ENCODE peak calls at places on chromosomes 5 and 9, in six cellular contexts. S is fibroblast of lung, Q is Caco-2, O is uterus, X is cardiac fibroblast, T is suprapubic skin. R is an unnamed sample.

GRCh38 chr5:80026841-80027240 is 8.3 kb upstream of the THBS4 start:
- DNase-seq in S (no peak), O (no peak), X (no peak), T (no peak), Q (no peak), R (no peak)

GRCh38 chr5:113336975-113337374 is 97.8 kb downstream of the TSSK1B start:
- DNase-seq in O (peak), X (peak), Q (no peak), S (peak), T (no peak), R (peak)

GRCh38 chr5:41722359-41722950 is 147.8 kb downstream of the OXCT1 start:
- DNase-seq in X (peak), O (no peak), Q (no peak), S (peak), T (no peak), R (peak)

GRCh38 chr5:137269886-137270285 is 229.2 kb downstream of the SPOCK1 start:
- DNase-seq in Q (no peak), S (no peak), X (no peak), O (no peak), T (no peak), R (no peak)

GRCh38 chr5:172715421-172715780 is 55.6 kb downstream of the DUSP1 start:
- DNase-seq in O (no peak), Q (no peak), X (no peak), S (no peak), T (no peak), R (no peak)

GRCh38 chr5:14143843-14144585 is 872 bp downstream of the TRIO start:
- DNase-seq in X (peak), T (peak), Q (no peak), O (peak), S (peak), R (no peak)

GRCh38 chr5:98173334-98173733 is 600.1 kb upstream of the RGMB start:
- DNase-seq in O (no peak), T (no peak), Q (no peak), S (peak), X (peak), R (peak)

GRCh38 chr9:20865357-20865756 is 166.1 kb downstream of the HACD4 start:
- DNase-seq in X (no peak), Q (no peak), O (no peak), S (peak), T (no peak), R (no peak)

GRCh38 chr9:26175264-26175663 is 497.0 kb upstream of the TUSC1 start:
- DNase-seq in T (no peak), O (no peak), X (no peak), S (peak), Q (no peak), R (peak)

GRCh38 chr5:103744159-103744558 is 181.6 kb upstream of the NUDT12 start:
- DNase-seq in X (peak), T (no peak), S (peak), O (no peak), Q (no peak), R (no peak)

GRCh38 chr5:168850683-168851082 is 271.5 kb upstream of the PANK3 start:
- DNase-seq in O (no peak), S (no peak), T (no peak), X (no peak), Q (no peak), R (no peak)

DNA sequence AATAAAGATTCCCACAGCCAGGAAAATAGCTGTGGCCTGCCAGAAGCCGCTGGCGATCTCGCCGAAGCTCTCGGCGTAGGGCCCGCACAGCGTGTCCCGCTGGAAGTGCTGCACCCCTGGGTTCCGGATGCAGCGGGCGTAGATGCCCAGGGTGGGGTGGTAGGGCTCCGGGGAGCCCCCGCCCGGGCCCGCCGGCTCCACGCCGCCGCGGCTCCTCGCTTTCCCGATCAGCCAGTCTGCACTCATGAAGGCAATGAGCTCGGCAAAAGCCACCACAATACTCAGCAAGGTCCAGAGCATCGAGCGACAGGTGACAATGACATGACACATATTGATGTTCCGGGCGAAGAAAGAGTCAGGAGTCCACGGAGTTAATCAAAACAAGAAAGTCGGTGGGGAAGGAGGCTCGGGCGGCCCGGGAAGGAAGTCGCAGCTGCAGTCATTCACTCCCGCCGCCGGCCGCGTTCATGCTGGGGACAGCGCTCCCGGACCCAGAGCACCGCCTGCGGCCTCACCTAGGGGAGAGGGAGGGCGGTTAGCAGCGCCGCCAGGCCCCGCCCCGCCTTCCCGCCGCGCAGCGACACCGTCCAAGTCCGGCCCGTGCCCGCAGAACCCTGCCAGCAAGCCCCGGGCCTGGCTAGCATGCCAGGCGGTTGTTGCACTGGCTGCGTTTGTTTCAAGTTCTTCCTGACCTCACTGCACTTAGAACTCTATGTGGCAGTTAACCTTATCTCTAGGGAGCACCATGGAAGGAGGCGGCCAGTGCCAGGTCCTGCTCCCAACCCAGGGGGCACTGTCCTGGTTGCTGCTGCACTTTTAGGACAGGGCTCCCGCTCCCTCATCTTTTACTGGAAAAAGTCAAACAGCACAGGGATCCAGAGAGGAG is 138.4 kb downstream of the LHFPL2 start:
- DNase-seq in X (no peak), O (peak), Q (no peak), S (no peak), T (peak), R (no peak)
- TF ChIP-seq CTCF in X (no peak), O (peak), Q (no peak), S (peak), T (no peak), R (peak)

GRCh38 chr5:149229298-149229937 is 42.2 kb upstream of the AFAP1L1 start:
- DNase-seq in Q (no peak), S (no peak), X (no peak), T (no peak), O (no peak), R (no peak)
- TF ChIP-seq CTCF in Q (no peak), S (no peak), X (no peak), T (peak), O (no peak), R (peak)

GRCh38 chr9:137280478-137281344 is 3.2 kb downstream of the TOR4A start:
- DNase-seq in T (no peak), S (no peak), X (peak), Q (no peak), O (no peak), R (no peak)
- TF ChIP-seq CTCF in T (peak), S (peak), X (peak), Q (no peak), O (no peak), R (peak)

GRCh38 chr5:37723147-37723961 is 116.5 kb downstream of the GDNF start:
- DNase-seq in X (no peak), Q (peak), O (no peak), S (peak), T (no peak), R (no peak)
- TF ChIP-seq CTCF in X (peak), Q (peak), O (no peak), S (peak), T (no peak), R (peak)

GRCh38 chr9:31612336-31613030 is 772.0 kb upstream of the ACO1 start:
- DNase-seq in S (peak), O (no peak), X (peak), Q (no peak), T (no peak), R (no peak)

DNA sequence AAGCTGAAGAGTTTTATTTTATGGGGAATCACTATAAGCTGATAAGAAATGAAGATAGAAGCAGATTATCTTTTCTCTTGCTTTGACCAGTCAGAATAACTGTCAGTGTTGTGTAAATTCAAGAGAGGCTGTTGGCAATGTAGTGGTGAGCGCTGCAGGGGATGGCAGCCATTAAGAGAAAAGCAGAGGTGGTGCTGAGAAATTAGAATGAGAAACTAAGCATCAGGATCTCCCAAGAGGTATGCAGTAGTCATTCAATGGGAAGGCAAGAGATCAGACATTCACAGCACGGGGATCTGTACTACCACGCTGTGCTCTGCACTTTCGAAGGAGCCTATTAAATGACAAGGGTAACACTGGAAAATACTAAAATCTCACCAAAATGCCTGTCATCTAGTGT is 768.5 kb upstream of the ACO1 start:
- DNase-seq in T (no peak), Q (no peak), X (no peak), S (no peak), O (no peak), R (no peak)
- TF ChIP-seq CTCF in T (no peak), Q (no peak), X (no peak), S (no peak), O (no peak), R (no peak)